ENCODE peak calls at places on chromosomes 13 and 19, in eight cellular contexts. X is IMR-90, N is heart left ventricle, I is DND-41, G is cardiac muscle cell, Z is left lung, D is hepatocyte, F is spleen. J is an unnamed sample. For H3K9me3, the result is how much of the 10 kb centered on the place peaks cover.

GRCh38 chr13:85798999-85799646 is at the start of gene SLITRK6:
- DNase-seq in X (peak), N (no peak), I (no peak), G (peak), Z (no peak), D (peak), F (no peak), J (peak)

GRCh38 chr19:23996549-23996948 is 81.9 kb downstream of the ZNF726 start:
- DNase-seq in X (no peak), N (no peak), I (peak), G (no peak), Z (no peak), D (no peak), F (no peak), J (no peak)

GRCh38 chr13:44125943-44126469 is 246.3 kb downstream of the LACC1 start:
- DNase-seq in X (peak), N (no peak), I (no peak), G (no peak), Z (no peak), D (no peak), F (no peak), J (peak)

GRCh38 chr19:8607386-8607785 is 3.1 kb downstream of the ADAMTS10 start:
- DNase-seq in X (peak), N (peak), I (no peak), G (peak), Z (no peak), D (no peak), F (no peak), J (no peak)

GRCh38 chr13:95246292-95247082 is 54.8 kb downstream of the ABCC4 start:
- DNase-seq in X (no peak), N (no peak), I (no peak), G (no peak), Z (no peak), D (no peak), F (no peak), J (no peak)

GRCh38 chr13:43544011-43544410 is 242.8 kb downstream of the ENOX1 start:
- DNase-seq in X (peak), N (no peak), I (no peak), G (peak), Z (no peak), D (no peak), F (no peak), J (no peak)

GRCh38 chr13:73987618-73988017 is 146.6 kb downstream of the KLF12 start:
- DNase-seq in X (no peak), N (no peak), I (no peak), G (no peak), Z (no peak), D (no peak), F (no peak), J (no peak)

GRCh38 chr13:97914537-97914936 is 38.9 kb upstream of the IPO5 start:
- DNase-seq in X (peak), N (no peak), I (no peak), G (no peak), Z (no peak), D (no peak), F (no peak), J (no peak)

GRCh38 chr19:37413243-37414084 is 42.6 kb downstream of the ZNF527 start:
- DNase-seq in X (no peak), N (no peak), I (no peak), G (peak), Z (no peak), D (no peak), F (no peak), J (no peak)
- H3K9me3 ChIP-seq in X (half or more), N (half or more), I (half or more), G (under half), Z (under half), D (half or more), F (half or more), J (under half)

DNA sequence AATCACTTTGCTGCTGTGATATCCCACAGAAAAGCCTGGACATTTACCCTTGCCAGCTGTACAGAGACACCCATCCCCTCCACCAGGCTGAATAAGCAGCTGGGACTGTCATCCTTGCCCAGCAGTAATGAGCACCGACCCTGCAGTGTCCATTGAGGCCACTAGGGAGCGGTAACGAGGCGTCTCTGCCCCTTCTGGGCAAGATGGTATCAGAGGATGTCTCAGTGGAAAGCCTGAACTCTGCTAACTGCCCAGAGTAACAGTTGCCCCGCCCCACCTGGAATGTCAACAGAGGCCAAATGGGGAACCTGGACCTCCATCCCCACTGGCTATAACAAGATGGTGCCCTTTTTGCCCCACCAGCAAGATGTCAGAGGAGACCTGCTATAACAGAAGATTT is 22.8 kb upstream of the CEACAM20 start:
- DNase-seq in X (no peak), N (no peak), I (peak), G (peak), Z (no peak), D (peak), F (no peak), J (no peak)
- TF ChIP-seq CTCF in X (peak), N (no peak), I (peak), G (peak), Z (peak), D (peak), F (peak), J (peak)

DNA sequence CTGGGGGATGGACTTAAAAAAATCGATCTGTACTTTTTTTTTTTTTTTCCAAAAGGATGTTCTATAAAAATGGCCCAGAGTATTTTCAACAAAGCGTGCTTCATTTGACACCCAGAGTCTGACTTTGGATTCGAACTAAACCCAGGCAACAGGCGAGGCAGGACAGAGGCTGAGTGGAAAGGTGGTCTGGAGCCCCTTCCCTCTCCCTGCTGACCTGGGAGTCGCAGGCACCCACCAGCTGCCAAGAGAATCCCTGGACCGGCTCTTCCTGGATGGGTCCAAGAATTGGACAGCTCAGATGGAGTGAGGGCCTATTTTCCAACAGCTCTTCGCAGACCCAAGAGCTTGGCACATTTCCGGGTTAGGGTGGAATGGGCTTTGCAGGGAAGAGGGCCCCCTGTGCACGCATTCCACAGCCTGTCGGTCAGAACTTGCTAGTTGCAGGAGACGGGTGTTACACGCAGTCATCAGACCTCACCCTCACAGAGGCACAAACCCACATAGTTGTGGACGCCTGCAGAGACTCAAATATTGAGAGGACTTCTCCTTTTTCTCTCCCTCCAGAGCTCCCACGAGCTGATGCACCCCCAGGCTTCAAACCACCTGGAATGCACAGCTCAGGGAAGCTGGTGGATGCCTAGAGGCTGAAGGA is 15.2 kb downstream of the KCTD15 start:
- DNase-seq in X (peak), N (no peak), I (no peak), G (no peak), Z (no peak), D (no peak), F (peak), J (no peak)
- H3K4me3 ChIP-seq in X (no peak), N (no peak), I (no peak), G (no peak), Z (no peak), D (no peak), F (no peak), J (no peak)

GRCh38 chr19:1271528-1272422 is 2.6 kb downstream of the CIRBP start:
- DNase-seq in X (no peak), N (no peak), I (no peak), G (no peak), Z (no peak), D (no peak), F (peak), J (no peak)
- H3K9me3 ChIP-seq in X (under half), N (under half), I (under half), G (under half), Z (under half), D (under half), F (under half), J (under half)

GRCh38 chr19:50909240-50910070 is 1.7 kb downstream of the KLK4 start:
- DNase-seq in X (no peak), N (no peak), I (peak), G (peak), Z (no peak), D (peak), F (no peak), J (no peak)

GRCh38 chr19:50910722-50911121 is 473 bp downstream of the KLK4 start:
- DNase-seq in X (no peak), N (no peak), I (no peak), G (no peak), Z (no peak), D (no peak), F (no peak), J (no peak)

GRCh38 chr19:50902640-50903039 is 8.6 kb downstream of the KLK4 start:
- DNase-seq in X (no peak), N (no peak), I (no peak), G (no peak), Z (no peak), D (no peak), F (no peak), J (no peak)

GRCh38 chr19:50908311-50908710 is 2.9 kb downstream of the KLK4 start:
- DNase-seq in X (no peak), N (no peak), I (no peak), G (no peak), Z (no peak), D (no peak), F (no peak), J (no peak)

GRCh38 chr19:50906217-50906616 is 5.0 kb downstream of the KLK4 start:
- DNase-seq in X (no peak), N (no peak), I (peak), G (peak), Z (no peak), D (peak), F (no peak), J (no peak)
- TF ChIP-seq CTCF in X (peak), N (no peak), I (peak), G (peak), Z (no peak), D (peak), F (peak), J (peak)

DNA sequence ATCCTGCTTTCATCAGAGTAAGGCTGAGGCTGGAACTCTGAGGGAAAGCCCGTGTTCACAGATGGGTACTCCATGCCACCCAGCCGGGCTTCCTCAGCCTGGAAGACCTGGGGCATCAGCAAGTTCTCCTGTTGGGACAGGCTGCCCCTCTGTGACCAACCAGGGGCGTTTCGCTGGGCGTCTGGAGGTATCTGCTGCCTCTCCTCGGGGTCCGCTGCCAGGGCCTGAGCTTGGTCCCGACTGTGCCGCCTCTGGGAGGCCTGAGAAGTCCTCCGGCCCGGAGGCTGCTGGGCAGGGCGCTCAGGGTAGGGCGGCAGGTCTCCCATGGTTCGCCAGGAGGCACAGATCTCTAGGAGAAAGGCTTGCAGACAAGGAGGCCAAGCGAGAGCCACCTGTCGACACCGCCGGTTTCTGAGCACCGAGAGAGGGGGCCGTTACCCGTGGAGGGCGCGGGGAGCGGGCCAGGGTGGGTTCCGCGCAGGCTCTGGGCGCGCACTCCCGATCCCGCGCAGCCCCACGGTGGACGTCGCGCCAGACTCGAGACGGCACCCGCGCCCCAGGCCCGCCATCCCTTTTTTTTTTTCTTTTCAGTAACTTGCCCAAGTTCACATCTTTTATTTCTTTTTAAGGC is at the start of gene RSPH6A:
- DNase-seq in X (no peak), N (no peak), I (no peak), G (no peak), Z (peak), D (no peak), F (no peak), J (no peak)
- H3K4me3 ChIP-seq in X (no peak), N (peak), I (no peak), G (peak), Z (peak), D (peak), F (peak), J (no peak)

J was measured in AG04450.